ENCODE peak calls at places on chromosomes 6 and 20, in four cellular contexts. One of them, this sample, is unnamed.

GRCh38 chr6:30804333-30804732 is 60.0 kb upstream of the IER3 start:
- DNase-seq in transverse colon: no peak
- DNase-seq in sigmoid colon: no peak
- DNase-seq in testis: no peak
- DNase-seq in this sample: no peak

GRCh38 chr6:123380257-123380656 is 256.5 kb downstream of the TRDN start:
- DNase-seq in transverse colon: no peak
- DNase-seq in sigmoid colon: no peak
- DNase-seq in testis: peak
- DNase-seq in this sample: no peak

GRCh38 chr6:7239590-7239948 is 73.4 kb downstream of the SSR1 start:
- DNase-seq in transverse colon: no peak
- DNase-seq in sigmoid colon: no peak
- DNase-seq in testis: no peak
- DNase-seq in this sample: no peak

GRCh38 chr6:119347466-119348307 is 1.9 kb downstream of the MAN1A1 start:
- DNase-seq in transverse colon: peak
- DNase-seq in sigmoid colon: peak
- DNase-seq in testis: peak
- DNase-seq in this sample: no peak

GRCh38 chr20:3350412-3350811 is 57.1 kb downstream of the DNAAF9 start:
- DNase-seq in transverse colon: no peak
- DNase-seq in sigmoid colon: no peak
- DNase-seq in testis: no peak
- DNase-seq in this sample: no peak

GRCh38 chr6:102746941-102747340 is 1353.4 kb downstream of the GRIK2 start:
- DNase-seq in transverse colon: no peak
- DNase-seq in sigmoid colon: no peak
- DNase-seq in testis: no peak
- DNase-seq in this sample: no peak

GRCh38 chr6:30782425-30783014 is 38.2 kb upstream of the IER3 start:
- DNase-seq in transverse colon: no peak
- DNase-seq in sigmoid colon: no peak
- DNase-seq in testis: no peak
- DNase-seq in this sample: no peak

GRCh38 chr6:107862383-107862782 is 38.3 kb upstream of the SCML4 start:
- DNase-seq in transverse colon: no peak
- DNase-seq in sigmoid colon: no peak
- DNase-seq in testis: no peak
- DNase-seq in this sample: no peak

GRCh38 chr6:89657445-89658158 is 19.1 kb upstream of the LYRM2 start:
- DNase-seq in transverse colon: no peak
- DNase-seq in sigmoid colon: no peak
- DNase-seq in testis: no peak
- DNase-seq in this sample: no peak

GRCh38 chr6:80523531-80523970 is 417.1 kb downstream of the BCKDHB start:
- DNase-seq in transverse colon: no peak
- DNase-seq in sigmoid colon: no peak
- DNase-seq in testis: peak
- DNase-seq in this sample: no peak

GRCh38 chr20:51972031-51972430 is 169.7 kb upstream of the SALL4 start:
- DNase-seq in transverse colon: no peak
- DNase-seq in sigmoid colon: no peak
- DNase-seq in testis: no peak
- DNase-seq in this sample: no peak

GRCh38 chr20:1710484-1710883 is 52.9 kb upstream of the SIRPG start:
- DNase-seq in transverse colon: no peak
- DNase-seq in sigmoid colon: no peak
- DNase-seq in testis: no peak
- DNase-seq in this sample: peak

GRCh38 chr6:39411465-39411864 is 89.0 kb upstream of the KCNK16 start:
- DNase-seq in transverse colon: no peak
- DNase-seq in sigmoid colon: no peak
- DNase-seq in testis: no peak
- DNase-seq in this sample: peak

GRCh38 chr6:130322673-130323268 is 43.0 kb upstream of the TMEM200A start:
- DNase-seq in transverse colon: peak
- DNase-seq in sigmoid colon: no peak
- DNase-seq in testis: peak
- DNase-seq in this sample: no peak

GRCh38 chr6:125546827-125547226 is 202.6 kb upstream of the HEY2 start:
- DNase-seq in transverse colon: no peak
- DNase-seq in sigmoid colon: no peak
- DNase-seq in testis: no peak
- DNase-seq in this sample: no peak

GRCh38 chr6:39823187-39823815 is 31.1 kb downstream of the DAAM2 start:
- DNase-seq in transverse colon: peak
- DNase-seq in sigmoid colon: peak
- DNase-seq in testis: peak
- DNase-seq in this sample: peak

GRCh38 chr20:25695532-25696383 is 895 bp downstream of the ZNF337 start:
- DNase-seq in transverse colon: peak
- DNase-seq in sigmoid colon: no peak
- DNase-seq in testis: no peak
- DNase-seq in this sample: no peak

GRCh38 chr20:58236612-58237317 is 8.3 kb upstream of the ANKRD60 start:
- DNase-seq in transverse colon: peak
- DNase-seq in sigmoid colon: peak
- DNase-seq in testis: peak
- DNase-seq in this sample: peak

GRCh38 chr20:64037498-64038213 is 1.7 kb downstream of the C20orf204 start:
- DNase-seq in transverse colon: no peak
- DNase-seq in sigmoid colon: no peak
- DNase-seq in testis: peak
- DNase-seq in this sample: no peak

GRCh38 chr6:133313068-133313467 is 71.9 kb downstream of the EYA4 start:
- DNase-seq in transverse colon: no peak
- DNase-seq in sigmoid colon: no peak
- DNase-seq in testis: no peak
- DNase-seq in this sample: no peak
- TF ChIP-seq POLR2A in transverse colon: no peak
- TF ChIP-seq POLR2A in sigmoid colon: no peak
- TF ChIP-seq POLR2A in testis: no peak
- TF ChIP-seq POLR2A in this sample: no peak

GRCh38 chr6:43833223-43833995 is 63.4 kb downstream of the VEGFA start:
- DNase-seq in transverse colon: no peak
- DNase-seq in sigmoid colon: no peak
- DNase-seq in testis: no peak
- DNase-seq in this sample: no peak
- TF ChIP-seq POLR2A in transverse colon: no peak
- TF ChIP-seq POLR2A in sigmoid colon: no peak
- TF ChIP-seq POLR2A in testis: no peak
- TF ChIP-seq POLR2A in this sample: no peak

GRCh38 chr20:38115205-38115604 is 49.9 kb downstream of the TGM2 start:
- DNase-seq in transverse colon: no peak
- DNase-seq in sigmoid colon: no peak
- DNase-seq in testis: peak
- DNase-seq in this sample: peak

GRCh38 chr20:38114353-38114791 is 50.7 kb downstream of the TGM2 start:
- DNase-seq in transverse colon: no peak
- DNase-seq in sigmoid colon: no peak
- DNase-seq in testis: peak
- DNase-seq in this sample: peak

GRCh38 chr20:38112249-38112942 is 52.7 kb downstream of the TGM2 start:
- DNase-seq in transverse colon: no peak
- DNase-seq in sigmoid colon: no peak
- DNase-seq in testis: no peak
- DNase-seq in this sample: peak

GRCh38 chr20:38112943-38113294 is 52.2 kb downstream of the TGM2 start:
- DNase-seq in transverse colon: no peak
- DNase-seq in sigmoid colon: no peak
- DNase-seq in testis: peak
- DNase-seq in this sample: no peak

DNA sequence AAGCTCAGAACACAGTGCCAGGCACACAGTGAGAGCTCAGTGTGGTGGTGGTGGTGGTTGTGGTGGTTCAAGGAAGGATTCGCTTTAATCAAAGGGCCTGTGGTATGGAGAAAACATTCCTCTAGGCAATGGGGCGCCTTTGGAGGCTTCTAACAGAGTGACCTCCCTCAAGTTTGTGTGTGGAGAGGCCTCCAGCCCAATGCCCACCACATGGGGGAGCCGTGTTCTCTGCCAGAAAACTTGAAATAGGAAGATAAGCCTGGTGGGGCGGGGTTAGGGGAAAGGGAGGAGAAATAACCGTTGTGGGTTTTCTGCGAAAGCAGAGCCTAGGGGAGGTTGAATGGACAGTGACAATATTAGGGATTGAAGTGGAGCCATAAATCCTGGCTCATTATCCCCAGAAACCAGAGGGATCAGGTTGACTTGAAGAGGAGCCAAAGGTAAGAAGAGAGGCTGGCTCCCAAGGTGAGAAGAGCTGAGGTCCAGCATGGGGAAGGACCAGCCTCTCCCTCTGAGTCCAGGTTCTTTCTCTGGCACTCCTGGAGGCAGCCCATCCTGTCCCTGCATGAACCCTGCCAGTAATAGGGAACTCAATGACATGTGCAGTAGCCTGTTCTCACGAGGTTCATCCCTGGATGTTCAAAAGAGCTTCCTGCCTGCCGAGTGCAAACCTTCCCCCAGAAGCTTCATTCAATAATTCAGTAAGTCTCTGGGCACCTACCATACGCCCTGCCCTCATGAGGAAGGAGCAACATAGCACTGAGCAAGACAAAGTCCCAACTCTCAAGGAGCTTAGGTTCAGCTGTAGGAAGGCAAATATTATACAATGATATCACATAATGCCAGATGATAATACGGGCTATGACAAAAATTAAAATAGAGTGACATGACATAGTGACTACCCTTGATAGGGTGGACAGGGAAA is 51.4 kb downstream of the TGM2 start:
- DNase-seq in transverse colon: no peak
- DNase-seq in sigmoid colon: no peak
- DNase-seq in testis: peak
- DNase-seq in this sample: peak
- TF ChIP-seq POLR2A in transverse colon: no peak
- TF ChIP-seq POLR2A in sigmoid colon: no peak
- TF ChIP-seq POLR2A in testis: no peak
- TF ChIP-seq POLR2A in this sample: no peak

GRCh38 chr20:54067606-54068174 is 2.7 kb downstream of the BCAS1 start:
- DNase-seq in transverse colon: peak
- DNase-seq in sigmoid colon: no peak
- DNase-seq in testis: no peak
- DNase-seq in this sample: no peak
- TF ChIP-seq POLR2A in transverse colon: peak
- TF ChIP-seq POLR2A in sigmoid colon: no peak
- TF ChIP-seq POLR2A in testis: no peak
- TF ChIP-seq POLR2A in this sample: no peak

GRCh38 chr6:24522821-24523175 is 28.0 kb downstream of the ALDH5A1 start:
- DNase-seq in transverse colon: no peak
- DNase-seq in sigmoid colon: no peak
- DNase-seq in testis: no peak
- DNase-seq in this sample: no peak

GRCh38 chr6:24520929-24521546 is 26.3 kb downstream of the ALDH5A1 start:
- DNase-seq in transverse colon: peak
- DNase-seq in sigmoid colon: no peak
- DNase-seq in testis: peak
- DNase-seq in this sample: no peak

GRCh38 chr6:24524801-24525200 is 30.0 kb downstream of the ALDH5A1 start:
- DNase-seq in transverse colon: no peak
- DNase-seq in sigmoid colon: no peak
- DNase-seq in testis: peak
- DNase-seq in this sample: no peak

GRCh38 chr6:24524329-24524728 is 29.6 kb downstream of the ALDH5A1 start:
- DNase-seq in transverse colon: no peak
- DNase-seq in sigmoid colon: no peak
- DNase-seq in testis: no peak
- DNase-seq in this sample: no peak

GRCh38 chr6:24522090-24522820 is 27.5 kb downstream of the ALDH5A1 start:
- DNase-seq in transverse colon: no peak
- DNase-seq in sigmoid colon: no peak
- DNase-seq in testis: no peak
- DNase-seq in this sample: no peak
- TF ChIP-seq POLR2A in transverse colon: no peak
- TF ChIP-seq POLR2A in sigmoid colon: no peak
- TF ChIP-seq POLR2A in testis: no peak
- TF ChIP-seq POLR2A in this sample: no peak